ENCODE peak calls at places on chromosomes 3 and 15, in eight cellular contexts. D, B, Q, J, Z, P, T and I are unnamed samples.
A peak's percentile ranks its signal among the peaks of the same experiment; 100 is the strongest.

GRCh38 chr3:122353215-122353614 is 28.2 kb downstream of the CSTA start:
- DNase-seq in T (no peak), D (no peak), P (no peak), Q (no peak), J (peak; percentile 76), Z (no peak), B (no peak), I (no peak)

GRCh38 chr15:68817304-68818087 is 3.2 kb downstream of the ANP32A start:
- DNase-seq in Q (peak; percentile 58), T (no peak), J (peak; percentile 79), Z (no peak), P (peak; percentile 62), B (peak; percentile 60), D (peak; percentile 61), I (peak; percentile 82)

GRCh38 chr15:20358066-20358780 is 183.4 kb downstream of the GOLGA6L6 start:
- DNase-seq in J (peak; percentile 50), Z (no peak), T (no peak), B (no peak), P (no peak), D (no peak), Q (no peak), I (no peak)

GRCh38 chr15:72852268-72852667 is 68.7 kb upstream of the ADPGK start:
- DNase-seq in D (no peak), Z (no peak), J (no peak), P (no peak), B (no peak), Q (no peak), T (no peak), I (no peak)

GRCh38 chr3:140128217-140129137 is 193.5 kb downstream of the CLSTN2 start:
- DNase-seq in Z (peak; percentile 16), J (peak; percentile 60), B (peak; percentile 10), T (peak; percentile 21), P (peak; percentile 47), D (no peak), Q (peak; percentile 11), I (peak; percentile 45)

GRCh38 chr15:31162721-31163510 is 61.4 kb upstream of the TRPM1 start:
- DNase-seq in Z (no peak), D (no peak), B (no peak), J (no peak), T (no peak), Q (no peak), P (no peak), I (no peak)

GRCh38 chr3:24690777-24691176 is 196.1 kb upstream of the THRB start:
- DNase-seq in Z (no peak), J (no peak), D (no peak), Q (no peak), B (no peak), P (no peak), T (no peak), I (no peak)

GRCh38 chr15:39951561-39951960 is 17.6 kb downstream of the EIF2AK4 start:
- DNase-seq in D (no peak), T (no peak), P (no peak), Z (no peak), B (no peak), J (no peak), Q (no peak), I (no peak)

GRCh38 chr3:191455257-191455952 is 5.6 kb upstream of the PYDC2 start:
- DNase-seq in Z (no peak), P (no peak), Q (no peak), B (no peak), D (no peak), T (no peak), J (no peak), I (no peak)

GRCh38 chr15:67680645-67681044 is 138.1 kb downstream of the MAP2K5 start:
- DNase-seq in T (no peak), Q (peak; percentile 16), B (no peak), P (no peak), J (no peak), D (no peak), Z (no peak), I (no peak)

GRCh38 chr3:154749514-154749913 is 319.5 kb upstream of the GPR149 start:
- DNase-seq in B (no peak), T (no peak), Q (no peak), D (no peak), Z (no peak), P (no peak), J (no peak), I (no peak)

GRCh38 chr15:40150163-40150925 is 10.5 kb upstream of the BUB1B start:
- DNase-seq in T (no peak), Q (peak; percentile 48), B (no peak), Z (no peak), P (peak; percentile 40), D (peak; percentile 21), J (no peak), I (no peak)

GRCh38 chr15:82103500-82103899 is 57.7 kb upstream of the MEX3B start:
- DNase-seq in P (no peak), T (no peak), D (no peak), B (no peak), Q (no peak), Z (no peak), J (no peak), I (no peak)

GRCh38 chr3:119175869-119176756 is 2.7 kb downstream of the UPK1B start:
- DNase-seq in P (no peak), B (peak; percentile 76), D (peak; percentile 36), T (no peak), J (no peak), Q (peak; percentile 25), Z (no peak), I (no peak)

GRCh38 chr15:31367730-31368344 is 41.2 kb downstream of the KLF13 start:
- DNase-seq in T (no peak), Q (no peak), P (no peak), B (no peak), J (no peak), D (no peak), Z (no peak), I (no peak)

GRCh38 chr15:87954783-87955182 is 301.8 kb downstream of the NTRK3 start:
- DNase-seq in B (no peak), Q (no peak), T (no peak), D (no peak), P (no peak), Z (no peak), J (no peak), I (no peak)

GRCh38 chr3:117628896-117629295 is 919.3 kb downstream of the TUSC7 start:
- DNase-seq in Z (no peak), T (no peak), D (peak; percentile 54), P (peak; percentile 95), J (no peak), B (no peak), Q (peak; percentile 92), I (peak; percentile 15)

GRCh38 chr3:119497824-119498187 is 541 bp upstream of the TIMMDC1 start:
- DNase-seq in Z (no peak), P (peak; percentile 44), D (no peak), B (peak; percentile 22), T (no peak), J (no peak), Q (peak; percentile 21), I (no peak)

GRCh38 chr15:40894689-40895308 is 549 bp downstream of the VPS18 start:
- DNase-seq in D (peak; percentile 45), B (peak; percentile 76), Z (peak; percentile 65), Q (peak; percentile 82), J (peak; percentile 73), P (peak; percentile 73), T (peak; percentile 68), I (no peak)

GRCh38 chr3:20054549-20054987 is 14.3 kb downstream of the KAT2B start:
- DNase-seq in J (no peak), P (peak; percentile 79), Q (peak; percentile 78), Z (no peak), D (peak; percentile 43), B (peak; percentile 92), T (no peak), I (no peak)

DNA sequence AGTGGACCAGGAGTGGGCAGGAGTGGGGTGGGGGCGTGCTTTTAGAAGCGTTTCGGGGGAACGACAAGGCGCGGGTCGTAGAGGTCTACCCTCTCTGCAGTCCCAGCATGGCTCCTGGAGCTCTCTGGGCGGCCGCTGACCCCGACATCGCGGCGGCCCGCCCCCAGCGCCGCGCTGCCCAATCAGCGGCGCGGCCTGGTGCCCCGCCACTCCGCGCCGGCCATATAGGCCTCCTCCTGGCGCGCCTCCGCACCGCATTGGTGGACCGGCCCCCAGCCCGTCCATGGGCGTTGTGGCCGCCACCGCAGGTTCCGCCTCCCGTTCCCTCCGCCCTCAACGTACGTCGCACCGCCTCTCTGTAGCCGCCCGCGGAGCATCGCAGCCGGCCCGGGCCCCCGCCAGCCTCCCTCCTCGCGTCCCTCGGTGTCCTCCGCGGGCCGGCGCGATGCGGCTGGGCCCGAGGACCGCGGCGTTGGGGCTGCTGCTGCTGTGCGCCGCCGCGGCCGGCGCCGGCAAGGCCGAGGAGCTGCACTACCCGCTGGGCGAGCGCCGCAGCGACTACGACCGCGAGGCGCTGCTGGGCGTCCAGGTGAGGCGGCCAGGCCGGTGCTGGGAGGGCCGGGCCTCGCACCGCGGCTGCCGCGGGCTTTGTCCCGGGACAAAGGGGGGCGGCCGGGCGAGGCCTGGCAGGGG is at the start of gene RCN2:
- DNase-seq in Z (peak; percentile 85), Q (peak; percentile 90), P (peak; percentile 96), T (peak; percentile 82), B (peak; percentile 93), D (peak; percentile 86), J (peak; percentile 98), I (peak; percentile 97)
- TF ChIP-seq POLR2A in Z (peak; percentile 89), Q (peak; percentile 24), P (peak; percentile 88), T (peak; percentile 81), B (peak; percentile 96), D (peak; percentile 95), J (peak; percentile 89), I (peak; percentile 97)

GRCh38 chr3:189324538-189325138 is 152.9 kb downstream of the TPRG1 start:
- DNase-seq in D (no peak), P (peak; percentile 10), B (peak; percentile 62), T (peak; percentile 7), Z (peak; percentile 20), Q (peak; percentile 72), J (peak; percentile 53), I (no peak)
- TF ChIP-seq POLR2A in D (no peak), P (no peak), B (no peak), T (no peak), Z (no peak), Q (no peak), J (no peak), I (no peak)

GRCh38 chr3:99817437-99818240 is at the start of gene CMSS1:
- DNase-seq in T (peak; percentile 74), B (peak; percentile 78), Q (peak; percentile 90), Z (peak; percentile 73), J (peak; percentile 96), P (peak; percentile 95), D (peak; percentile 88), I (peak; percentile 98)
- TF ChIP-seq POLR2A in T (peak; percentile 63), B (peak; percentile 83), Q (peak; percentile 88), Z (peak; percentile 88), J (peak; percentile 54), P (peak; percentile 56), D (peak; percentile 69), I (peak; percentile 36)

DNA sequence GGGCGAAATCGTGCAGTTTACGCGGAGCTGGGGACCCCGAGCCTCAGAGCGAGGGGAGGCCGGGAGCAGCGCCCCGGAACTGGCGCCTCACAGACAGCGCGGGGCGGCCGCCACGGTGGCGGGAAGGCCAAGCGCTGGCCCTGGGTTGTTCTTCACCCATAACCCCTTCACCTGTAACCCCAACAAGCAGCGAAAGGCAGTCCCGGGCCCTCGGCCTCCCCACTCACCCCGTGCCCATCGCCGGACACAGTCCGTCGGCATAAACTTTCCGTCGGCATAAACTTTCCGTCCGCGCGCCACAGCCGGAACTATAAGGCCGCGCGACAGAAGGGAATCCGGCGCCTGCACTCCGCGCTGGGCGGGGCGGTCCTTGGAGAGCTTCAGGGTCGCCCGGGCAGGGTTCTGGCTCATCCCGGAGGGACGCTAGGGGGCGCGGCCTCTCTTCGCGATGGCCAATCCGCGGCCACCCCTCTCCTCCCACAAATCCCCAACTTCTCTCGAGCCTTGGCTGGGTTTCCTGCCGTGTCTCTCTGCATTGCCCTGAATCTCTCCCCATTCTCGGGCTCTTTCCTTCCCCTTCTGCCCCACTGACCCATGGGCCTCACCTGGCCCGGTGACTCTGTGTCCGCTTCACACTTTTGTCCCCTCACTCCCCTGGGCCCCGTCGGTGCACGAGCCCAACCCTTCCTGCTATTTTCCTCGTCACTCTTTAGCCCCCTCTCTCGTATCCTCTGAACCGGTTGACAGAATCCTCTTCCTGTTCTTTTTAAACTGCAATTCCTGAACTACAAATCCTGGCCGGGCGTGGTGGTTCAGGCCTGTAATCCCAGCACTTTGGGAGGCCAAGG is at the start of gene INTS14:
- DNase-seq in Z (peak; percentile 89), P (peak; percentile 95), Q (peak; percentile 95), J (peak; percentile 97), B (peak; percentile 97), T (peak; percentile 89), D (peak; percentile 96), I (peak; percentile 98)
- TF ChIP-seq POLR2A in Z (peak; percentile 88), P (peak; percentile 97), Q (peak; percentile 91), J (peak; percentile 74), B (peak; percentile 86), T (peak; percentile 90), D (peak; percentile 52), I (peak; percentile 71)